ENCODE peak calls at places on chromosomes 1 and 21, in four cellular contexts. One of them, this sample, is unnamed.

GRCh38 chr1:183907106-183907505 is 102.2 kb downstream of the RGL1 start:
- DNase-seq in fibroblast of lung: no peak
- DNase-seq in hepatocyte: no peak
- DNase-seq in memory B cell: no peak
- DNase-seq in this sample: no peak

GRCh38 chr1:236338096-236338495 is 56.0 kb upstream of the EDARADD start:
- DNase-seq in fibroblast of lung: peak
- DNase-seq in memory B cell: no peak
- DNase-seq in hepatocyte: no peak
- DNase-seq in this sample: no peak

GRCh38 chr1:79716481-79716880 is 710.0 kb upstream of the ADGRL4 start:
- DNase-seq in hepatocyte: peak
- DNase-seq in memory B cell: no peak
- DNase-seq in fibroblast of lung: peak
- DNase-seq in this sample: no peak

GRCh38 chr1:223298706-223299105 is 65.3 kb downstream of the SUSD4 start:
- DNase-seq in hepatocyte: no peak
- DNase-seq in memory B cell: no peak
- DNase-seq in fibroblast of lung: peak
- DNase-seq in this sample: no peak

GRCh38 chr1:46983825-46984586 is 39.5 kb upstream of the CYP4X1 start:
- DNase-seq in fibroblast of lung: no peak
- DNase-seq in hepatocyte: no peak
- DNase-seq in memory B cell: no peak
- DNase-seq in this sample: no peak

GRCh38 chr1:35876988-35877387 is 6.0 kb upstream of the AGO1 start:
- DNase-seq in hepatocyte: peak
- DNase-seq in memory B cell: no peak
- DNase-seq in fibroblast of lung: no peak
- DNase-seq in this sample: no peak

GRCh38 chr1:244237445-244237844 is 186.4 kb downstream of the ZBTB18 start:
- DNase-seq in fibroblast of lung: peak
- DNase-seq in memory B cell: no peak
- DNase-seq in hepatocyte: no peak
- DNase-seq in this sample: no peak

GRCh38 chr1:26434161-26434752 is 2.1 kb downstream of the DHDDS start:
- DNase-seq in hepatocyte: no peak
- DNase-seq in memory B cell: no peak
- DNase-seq in fibroblast of lung: peak
- DNase-seq in this sample: no peak

GRCh38 chr1:211783266-211783665 is 47.3 kb downstream of the LPGAT1 start:
- DNase-seq in fibroblast of lung: no peak
- DNase-seq in hepatocyte: no peak
- DNase-seq in memory B cell: no peak
- DNase-seq in this sample: no peak

GRCh38 chr1:162951553-162952315 is 90.8 kb upstream of the CCDC190 start:
- DNase-seq in fibroblast of lung: no peak
- DNase-seq in memory B cell: no peak
- DNase-seq in hepatocyte: no peak
- DNase-seq in this sample: no peak

GRCh38 chr1:111140680-111140967 is 601 bp downstream of the CEPT1 start:
- DNase-seq in hepatocyte: peak
- DNase-seq in memory B cell: no peak
- DNase-seq in fibroblast of lung: peak
- DNase-seq in this sample: no peak

GRCh38 chr1:28200234-28200873 is 23.9 kb upstream of the PTAFR start:
- DNase-seq in hepatocyte: no peak
- DNase-seq in memory B cell: no peak
- DNase-seq in fibroblast of lung: no peak
- DNase-seq in this sample: no peak

GRCh38 chr1:12309783-12310742 is 80.2 kb downstream of the VPS13D start:
- DNase-seq in fibroblast of lung: peak
- DNase-seq in memory B cell: no peak
- DNase-seq in hepatocyte: no peak
- DNase-seq in this sample: no peak

GRCh38 chr21:35850029-35850428 is 210.3 kb downstream of the SETD4 start:
- DNase-seq in hepatocyte: no peak
- DNase-seq in memory B cell: no peak
- DNase-seq in fibroblast of lung: peak
- DNase-seq in this sample: no peak

GRCh38 chr1:192941722-192942411 is 117.3 kb downstream of the UCHL5 start:
- DNase-seq in memory B cell: no peak
- DNase-seq in hepatocyte: no peak
- DNase-seq in fibroblast of lung: no peak
- DNase-seq in this sample: no peak

GRCh38 chr1:214976665-214977064 is 105.9 kb upstream of the KCNK2 start:
- DNase-seq in hepatocyte: no peak
- DNase-seq in memory B cell: no peak
- DNase-seq in fibroblast of lung: no peak
- DNase-seq in this sample: no peak